ENCODE peak calls at places on chromosome 16, in four cellular contexts. E is stimulated activated CD4-positive, alpha-beta T cell treated with anti-CD3 and anti-CD28 coated beads, Interleukin-2, amount 100 ng/mL, for 48 hours; M is AG10803; K is left lung. A is an unnamed sample.

GRCh38 chr16:9139965-9140364 is 48.5 kb downstream of the HAPSTR1 start:
- DNase-seq in E (no peak), M (peak; percentile 43), K (no peak), A (peak; percentile 40)

GRCh38 chr16:4509420-4509819 is 29.2 kb downstream of the CDIP1 start:
- DNase-seq in E (no peak), M (no peak), K (no peak), A (no peak)

GRCh38 chr16:70805787-70806186 is 4.8 kb upstream of the VAC14 start:
- DNase-seq in E (no peak), M (peak; percentile 84), K (no peak), A (peak; percentile 18)

GRCh38 chr16:17408955-17409441 is 61.8 kb downstream of the XYLT1 start:
- DNase-seq in E (no peak), M (peak; percentile 34), K (no peak), A (no peak)

GRCh38 chr16:73179671-73180370 is 131.9 kb upstream of the ZFHX3 start:
- DNase-seq in E (no peak), M (no peak), K (no peak), A (no peak)

GRCh38 chr16:58026139-58026704 is 668 bp downstream of the MMP15 start:
- DNase-seq in E (no peak), M (peak; percentile 45), K (peak; percentile 82), A (peak; percentile 75)

GRCh38 chr16:89060207-89060794 is 33.4 kb upstream of the ACSF3 start:
- DNase-seq in E (no peak), M (no peak), K (no peak), A (no peak)

GRCh38 chr16:64196444-64196843 is 925.4 kb downstream of the CDH11 start:
- DNase-seq in E (no peak), M (peak; percentile 56), K (no peak), A (peak; percentile 61)

GRCh38 chr16:56675685-56676210 is 6.1 kb downstream of the MT1H start:
- DNase-seq in E (peak; percentile 49), M (no peak), K (no peak), A (no peak)

GRCh38 chr16:16093625-16094332 is 129.5 kb downstream of the ABCC6 start:
- DNase-seq in E (no peak), M (no peak), K (no peak), A (no peak)

GRCh38 chr16:89491974-89492687 is 1.8 kb upstream of the ANKRD11 start:
- DNase-seq in E (no peak), M (no peak), K (peak; percentile 33), A (no peak)

GRCh38 chr16:49441366-49441780 is 67.8 kb downstream of the C16orf78 start:
- DNase-seq in E (peak; percentile 44), M (no peak), K (no peak), A (peak; percentile 19)

GRCh38 chr16:1324286-1324826 is 9.1 kb upstream of the BAIAP3 start:
- DNase-seq in E (no peak), M (no peak), K (no peak), A (no peak)

GRCh38 chr16:81723098-81723723 is 55.9 kb upstream of the PLCG2 start:
- DNase-seq in E (peak; percentile 37), M (peak; percentile 79), K (no peak), A (peak; percentile 96)

GRCh38 chr16:5022521-5022920 is 11.2 kb downstream of the NAGPA start:
- DNase-seq in E (no peak), M (no peak), K (no peak), A (no peak)

GRCh38 chr16:86986136-86986535 is 331.1 kb downstream of the C16orf95 start:
- DNase-seq in E (no peak), M (no peak), K (no peak), A (no peak)

GRCh38 chr16:88345943-88346560 is 36.7 kb upstream of the ZNF469 start:
- DNase-seq in E (no peak), M (no peak), K (peak; percentile 71), A (no peak)